ENCODE peak calls at places on chromosomes 11 and 22, in eight cellular contexts. K is AG10803; M is NCI-H774; W is CMK; L is B cell; Q is ACHN; N is CD4-positive, alpha-beta memory T cell; S is T follicular helper cell. A is an unnamed sample.

GRCh38 chr22:37154925-37155712 is 5.4 kb upstream of the IL2RB start:
- DNase-seq in K (peak; percentile 4), M (no peak), W (no peak), L (no peak), Q (no peak), N (no peak), S (no peak), A (no peak)

GRCh38 chr22:22661275-22661674 is 16.9 kb downstream of the GGTLC2 start:
- DNase-seq in K (no peak), M (no peak), W (no peak), L (no peak), Q (no peak), N (no peak), S (no peak), A (no peak)

GRCh38 chr11:70251583-70252285 is 18.8 kb upstream of the PPFIA1 start:
- DNase-seq in K (no peak), M (no peak), W (no peak), L (no peak), Q (no peak), N (no peak), S (no peak), A (no peak)

GRCh38 chr11:65254724-65255123 is 7.0 kb upstream of the POLA2 start:
- DNase-seq in K (no peak), M (no peak), W (no peak), L (no peak), Q (no peak), N (no peak), S (no peak), A (no peak)

GRCh38 chr11:100821198-100821597 is 134.1 kb downstream of the ARHGAP42 start:
- DNase-seq in K (no peak), M (no peak), W (no peak), L (no peak), Q (no peak), N (no peak), S (no peak), A (no peak)

GRCh38 chr11:65307298-65308229 is 7.1 kb upstream of the CDC42EP2 start:
- DNase-seq in K (no peak), M (no peak), W (no peak), L (no peak), Q (no peak), N (no peak), S (no peak), A (no peak)

GRCh38 chr11:110098645-110099044 is 5.5 kb downstream of the ZC3H12C start:
- DNase-seq in K (no peak), M (no peak), W (no peak), L (no peak), Q (no peak), N (no peak), S (no peak), A (no peak)

GRCh38 chr11:116100016-116100415 is 595.8 kb upstream of the CADM1 start:
- DNase-seq in K (no peak), M (no peak), W (no peak), L (no peak), Q (no peak), N (no peak), S (no peak), A (no peak)

GRCh38 chr11:103773059-103773458 is 263.4 kb upstream of the DDI1 start:
- DNase-seq in K (peak; percentile 91), M (no peak), W (no peak), L (no peak), Q (no peak), N (no peak), S (no peak), A (peak; percentile 27)

GRCh38 chr11:75568616-75569219 is 6.7 kb downstream of the SERPINH1 start:
- DNase-seq in K (no peak), M (no peak), W (no peak), L (no peak), Q (no peak), N (no peak), S (no peak), A (no peak)

GRCh38 chr11:2652857-2653643 is 46.7 kb downstream of the KCNQ1OT1 start:
- DNase-seq in K (no peak), M (no peak), W (no peak), L (no peak), Q (no peak), N (no peak), S (no peak), A (no peak)

GRCh38 chr11:2233693-2234455 is 36.5 kb downstream of the ASCL2 start:
- DNase-seq in K (no peak), M (no peak), W (no peak), L (no peak), Q (no peak), N (no peak), S (no peak), A (no peak)

GRCh38 chr11:30579348-30579747 is 6.8 kb downstream of the MPPED2 start:
- DNase-seq in K (no peak), M (no peak), W (no peak), L (no peak), Q (no peak), N (no peak), S (no peak), A (no peak)

GRCh38 chr11:23320131-23320530 is 459.9 kb upstream of the CCDC179 start:
- DNase-seq in K (no peak), M (no peak), W (no peak), L (no peak), Q (no peak), N (no peak), S (no peak), A (no peak)